ENCODE peak calls at places on chromosomes 11 and 22, in eight cellular contexts. R is HFFc6, Q is psoas muscle, T is BJ, U is IMR-90, Z is uterus, D is hepatocyte, X is foreskin fibroblast. I is an unnamed sample.

GRCh38 chr11:104968365-104968855 is at the start of gene CASP4:
- DNase-seq in R (peak), Q (no peak), T (peak), U (peak), Z (no peak), D (peak), X (peak), I (no peak)

GRCh38 chr11:17531071-17531817 is 13.0 kb downstream of the USH1C start:
- DNase-seq in R (no peak), Q (no peak), T (no peak), U (no peak), Z (no peak), D (no peak), X (no peak), I (no peak)

GRCh38 chr11:132721526-132721925 is 810.8 kb downstream of the OPCML start:
- DNase-seq in R (no peak), Q (no peak), T (no peak), U (no peak), Z (no peak), D (no peak), X (no peak), I (no peak)

GRCh38 chr11:73399159-73400090 is 23.2 kb downstream of the RELT start:
- DNase-seq in R (no peak), Q (no peak), T (no peak), U (peak), Z (no peak), D (no peak), X (no peak), I (no peak)

GRCh38 chr22:41140365-41140957 is 48.1 kb downstream of the EP300 start:
- DNase-seq in R (no peak), Q (no peak), T (no peak), U (no peak), Z (no peak), D (no peak), X (no peak), I (no peak)

GRCh38 chr22:50342651-50343540 is at the start of gene PPP6R2:
- DNase-seq in R (peak), Q (peak), T (no peak), U (peak), Z (peak), D (peak), X (peak), I (peak)

GRCh38 chr11:63592975-63593395 is 21.2 kb downstream of the PLAAT3 start:
- DNase-seq in R (peak), Q (no peak), T (no peak), U (peak), Z (no peak), D (no peak), X (no peak), I (peak)

GRCh38 chr11:34606326-34607120 is 14.4 kb upstream of the EHF start:
- DNase-seq in R (no peak), Q (no peak), T (no peak), U (no peak), Z (no peak), D (no peak), X (no peak), I (no peak)

GRCh38 chr22:24450600-24450999 is 23.2 kb downstream of the ADORA2A start:
- DNase-seq in R (no peak), Q (no peak), T (no peak), U (no peak), Z (no peak), D (no peak), X (no peak), I (peak)

GRCh38 chr11:86220654-86221053 is 23.9 kb upstream of the EED start:
- DNase-seq in R (no peak), Q (no peak), T (no peak), U (no peak), Z (no peak), D (no peak), X (no peak), I (no peak)

GRCh38 chr22:44537016-44537936 is 39.2 kb upstream of the RTL6 start:
- DNase-seq in R (no peak), Q (no peak), T (no peak), U (no peak), Z (no peak), D (no peak), X (no peak), I (no peak)

GRCh38 chr11:9386901-9387300 is 2.4 kb downstream of the IPO7 start:
- DNase-seq in R (no peak), Q (no peak), T (no peak), U (no peak), Z (no peak), D (no peak), X (no peak), I (no peak)

GRCh38 chr11:128095459-128096096 is 491.8 kb downstream of the ETS1 start:
- DNase-seq in R (peak), Q (no peak), T (peak), U (peak), Z (no peak), D (no peak), X (peak), I (no peak)
- TF ChIP-seq CTCF in R (peak), Q (no peak), T (no peak), U (no peak), Z (no peak), D (no peak), X (no peak), I (no peak)

GRCh38 chr11:119751281-119752060 is 22.5 kb upstream of the NECTIN1 start:
- DNase-seq in R (no peak), Q (no peak), T (no peak), U (no peak), Z (no peak), D (no peak), X (no peak), I (no peak)

GRCh38 chr11:119752946-119753345 is 23.9 kb upstream of the NECTIN1 start:
- DNase-seq in R (no peak), Q (no peak), T (no peak), U (no peak), Z (no peak), D (no peak), X (no peak), I (no peak)

GRCh38 chr11:119754199-119754598 is 25.2 kb upstream of the NECTIN1 start:
- DNase-seq in R (no peak), Q (no peak), T (no peak), U (no peak), Z (no peak), D (no peak), X (no peak), I (no peak)

GRCh38 chr11:119750056-119750455 is 21.1 kb upstream of the NECTIN1 start:
- DNase-seq in R (no peak), Q (no peak), T (no peak), U (no peak), Z (no peak), D (no peak), X (no peak), I (no peak)

GRCh38 chr11:119752324-119752723 is 23.3 kb upstream of the NECTIN1 start:
- DNase-seq in R (no peak), Q (no peak), T (no peak), U (no peak), Z (no peak), D (no peak), X (no peak), I (no peak)
- TF ChIP-seq CTCF in R (no peak), Q (no peak), T (no peak), U (no peak), Z (no peak), D (no peak), X (no peak), I (no peak)

DNA sequence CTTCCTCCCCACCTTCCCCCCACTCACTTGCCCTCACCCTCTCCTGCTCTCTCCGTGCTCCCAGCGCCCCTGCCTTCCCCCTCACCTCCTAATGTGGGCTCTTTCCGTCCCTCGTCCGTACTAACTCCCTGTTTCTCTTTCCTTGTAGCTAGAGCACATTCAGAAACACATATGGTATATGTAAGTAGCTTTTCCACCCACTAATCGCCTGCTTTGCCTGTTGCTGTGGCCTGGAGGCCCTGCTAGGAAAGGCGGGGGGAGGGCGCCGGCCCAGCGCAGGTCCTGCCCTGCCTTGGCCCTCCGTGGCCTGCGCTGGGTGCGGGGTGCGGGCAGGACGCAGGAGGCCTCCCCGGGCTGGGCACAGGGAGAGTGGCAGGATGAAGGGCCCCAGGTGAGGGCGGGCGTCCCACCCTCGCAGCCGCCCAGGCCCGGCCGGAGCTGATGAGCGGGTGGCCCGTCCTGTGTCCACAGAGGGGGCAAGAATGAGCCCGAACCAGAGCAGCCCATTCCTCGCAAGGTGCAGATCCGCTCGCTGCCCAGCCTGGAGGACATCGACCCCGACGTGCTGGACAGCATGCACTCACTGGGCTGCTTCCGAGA is 41.7 kb downstream of the MOB2 start:
- DNase-seq in R (no peak), Q (no peak), T (no peak), U (no peak), Z (no peak), D (no peak), X (no peak), I (no peak)
- TF ChIP-seq CTCF in R (no peak), Q (no peak), T (no peak), U (no peak), Z (no peak), D (no peak), X (no peak), I (no peak)

GRCh38 chr11:70944141-70944540 is 308.2 kb downstream of the SHANK2 start:
- DNase-seq in R (no peak), Q (no peak), T (no peak), U (no peak), Z (no peak), D (no peak), X (no peak), I (no peak)

GRCh38 chr11:70948416-70948815 is 304.0 kb downstream of the SHANK2 start:
- DNase-seq in R (no peak), Q (no peak), T (no peak), U (no peak), Z (no peak), D (no peak), X (no peak), I (no peak)

GRCh38 chr11:70944636-70945035 is 307.7 kb downstream of the SHANK2 start:
- DNase-seq in R (no peak), Q (no peak), T (no peak), U (no peak), Z (no peak), D (no peak), X (no peak), I (no peak)

GRCh38 chr11:70942593-70942992 is 309.8 kb downstream of the SHANK2 start:
- DNase-seq in R (no peak), Q (no peak), T (no peak), U (no peak), Z (no peak), D (no peak), X (no peak), I (peak)
- TF ChIP-seq CTCF in R (peak), Q (no peak), T (no peak), U (no peak), Z (no peak), D (peak), X (no peak), I (peak)